ENCODE peak calls at places on chromosomes 12 and 14, in five cellular contexts. H is stimulated activated CD8-positive, alpha-beta memory T cell treated with anti-CD3 and anti-CD28 coated beads, Interleukin-4, amount 100 ng/mL, for 48 hours; F is stimulated activated CD4-positive, alpha-beta T cell treated with anti-CD3 and anti-CD28 coated beads, Interleukin-1b, Interleukin-23, amount 100 ng/mL, for 1 hour; N is activated naive CD4-positive, alpha-beta T cell; S is activated naive CD8-positive, alpha-beta T cell treated with anti-CD3 and anti-CD28 coated beads, Interleukin-2, amount 50 U/mL, for 24 hours. W is an unnamed sample.

GRCh38 chr14:26873556-26873955 is 275.7 kb upstream of the NOVA1 start:
- DNase-seq in F (no peak), N (no peak), S (no peak), H (no peak), W (no peak)

GRCh38 chr14:99232406-99233214 is 39.4 kb downstream of the BCL11B start:
- DNase-seq in H (no peak), F (no peak), S (no peak), N (no peak), W (no peak)

GRCh38 chr12:40224439-40225291 is at the start of gene LRRK2:
- DNase-seq in S (peak; percentile 53), H (peak; percentile 46), N (no peak), F (peak; percentile 1), W (no peak)

GRCh38 chr12:53987748-53988147 is 2.8 kb downstream of the HOXC10 start:
- DNase-seq in H (no peak), N (no peak), S (no peak), F (no peak), W (no peak)

GRCh38 chr14:104560586-104560945 is 19.0 kb upstream of the C14orf180 start:
- DNase-seq in S (no peak), F (no peak), H (no peak), N (no peak), W (no peak)

GRCh38 chr14:58638231-58639205 is 756 bp downstream of the DACT1 start:
- DNase-seq in F (peak; percentile 7), H (peak; percentile 47), S (peak; percentile 26), N (no peak), W (no peak)

GRCh38 chr12:13573698-13574321 is 377.3 kb downstream of the EMP1 start:
- DNase-seq in F (no peak), H (no peak), N (no peak), S (no peak), W (peak; percentile 47)

GRCh38 chr12:9184276-9184675 is 23.9 kb downstream of the PZP start:
- DNase-seq in F (no peak), H (no peak), N (no peak), S (peak; percentile 4), W (no peak)

GRCh38 chr14:99809376-99809775 is 16.2 kb downstream of the EML1 start:
- DNase-seq in F (no peak), S (no peak), N (no peak), H (no peak), W (peak; percentile 88)

GRCh38 chr12:47863467-47863866 is 41.3 kb downstream of the VDR start:
- DNase-seq in S (no peak), F (no peak), H (no peak), N (no peak), W (no peak)

GRCh38 chr12:4910502-4911315 is 1.0 kb downstream of the KCNA1 start:
- DNase-seq in H (peak; percentile 37), N (no peak), F (no peak), S (peak; percentile 13), W (no peak)

GRCh38 chr14:90288646-90289355 is 32.4 kb downstream of the PSMC1 start:
- DNase-seq in F (no peak), S (no peak), H (no peak), N (no peak), W (no peak)

GRCh38 chr12:27284751-27285150 is 40.7 kb downstream of the STK38L start:
- DNase-seq in H (no peak), N (no peak), F (no peak), S (no peak), W (peak; percentile 57)

GRCh38 chr12:93979189-93979588 is 169.2 kb upstream of the PLXNC1 start:
- DNase-seq in F (no peak), H (no peak), S (peak; percentile 5), N (no peak), W (no peak)

GRCh38 chr12:119715268-119715620 is 47.3 kb downstream of the PRKAB1 start:
- DNase-seq in H (no peak), S (no peak), F (no peak), N (no peak), W (no peak)

GRCh38 chr12:97308576-97309198 is 153.9 kb upstream of the RMST start:
- DNase-seq in N (no peak), F (no peak), H (no peak), S (no peak), W (peak; percentile 2)

GRCh38 chr14:54933006-54933405 is 30.4 kb upstream of the GCH1 start:
- DNase-seq in N (no peak), F (no peak), S (no peak), H (no peak), W (no peak)

GRCh38 chr12:46357438-46358324 is 14.9 kb downstream of the SLC38A2 start:
- DNase-seq in F (no peak), S (no peak), H (no peak), N (no peak), W (peak; percentile 82)

GRCh38 chr12:69966409-69966808 is 141.4 kb downstream of the MYRFL start:
- DNase-seq in S (no peak), H (no peak), N (no peak), F (no peak), W (peak; percentile 55)

GRCh38 chr12:82910246-82910893 is 223.7 kb downstream of the TMTC2 start:
- DNase-seq in S (no peak), H (no peak), F (no peak), N (no peak), W (no peak)

GRCh38 chr12:29241821-29242591 is 92.9 kb downstream of the FAR2 start:
- DNase-seq in S (no peak), H (peak; percentile 29), N (no peak), F (no peak), W (peak; percentile 76)

GRCh38 chr12:124754949-124755800 is 108.5 kb downstream of the SCARB1 start:
- DNase-seq in N (no peak), F (no peak), S (no peak), H (no peak), W (peak; percentile 73)

GRCh38 chr14:68167019-68167716 is 347.6 kb downstream of the RAD51B start:
- DNase-seq in N (no peak), H (no peak), S (no peak), F (no peak), W (no peak)

GRCh38 chr12:96063046-96063445 is 27.7 kb upstream of the LTA4H start:
- DNase-seq in F (no peak), S (no peak), N (no peak), H (no peak), W (no peak)

GRCh38 chr14:95515523-95516517 is 630 bp downstream of the SYNE3 start:
- DNase-seq in H (peak; percentile 90), N (peak; percentile 17), F (peak; percentile 64), S (peak; percentile 89), W (no peak)

GRCh38 chr12:30999011-30999410 is 72.5 kb downstream of the TSPAN11 start:
- DNase-seq in N (no peak), S (no peak), H (no peak), F (no peak), W (no peak)

GRCh38 chr14:31024577-31025334 is 693 bp upstream of the AP4S1 start:
- DNase-seq in S (no peak), N (no peak), H (no peak), F (no peak), W (no peak)

GRCh38 chr14:47675489-47676300 is at the start of gene MDGA2:
- DNase-seq in S (peak; percentile 7), H (no peak), N (no peak), F (no peak), W (no peak)

GRCh38 chr14:48936881-48937280 is 649.3 kb downstream of the RPS29 start:
- DNase-seq in S (no peak), F (no peak), N (no peak), H (no peak), W (no peak)

GRCh38 chr12:100468126-100468525 is 5.5 kb upstream of the NR1H4 start:
- DNase-seq in S (no peak), F (no peak), N (no peak), H (no peak), W (no peak)

GRCh38 chr12:105264771-105265170 is 28.8 kb upstream of the APPL2 start:
- DNase-seq in N (no peak), F (no peak), H (no peak), S (no peak), W (no peak)

GRCh38 chr14:105399441-105399775 is 1.1 kb downstream of the TEX22 start:
- DNase-seq in S (no peak), F (no peak), N (no peak), H (no peak), W (no peak)

GRCh38 chr12:50786498-50787231 is 22.8 kb downstream of the ATF1 start:
- DNase-seq in N (no peak), F (no peak), S (no peak), H (no peak), W (peak; percentile 91)

GRCh38 chr12:71786840-71787239 is 32.2 kb downstream of the RAB21 start:
- DNase-seq in F (no peak), N (no peak), H (no peak), S (no peak), W (no peak)